ENCODE peak calls at places on chromosomes 6 and 20, in five cellular contexts. C, G, K, V and N are unnamed samples.

GRCh38 chr6:92122746-92123145 is 1296.6 kb downstream of the EPHA7 start:
- DNase-seq in C (no peak), G (peak), K (no peak), V (no peak), N (no peak)

GRCh38 chr20:50572922-50573777 is 63.0 kb downstream of the PTPN1 start:
- DNase-seq in C (peak), G (peak), K (no peak), V (peak), N (no peak)

GRCh38 chr20:49320460-49320859 is 42.6 kb upstream of the ZNFX1 start:
- DNase-seq in C (no peak), G (peak), K (no peak), V (no peak), N (no peak)

GRCh38 chr6:106397441-106397840 is 36.9 kb downstream of the CRYBG1 start:
- DNase-seq in C (no peak), G (no peak), K (no peak), V (no peak), N (no peak)

GRCh38 chr6:135226537-135226936 is 45.4 kb downstream of the MYB start:
- DNase-seq in C (no peak), G (no peak), K (no peak), V (no peak), N (no peak)

GRCh38 chr6:139990287-139990686 is 615.8 kb upstream of the CITED2 start:
- DNase-seq in C (no peak), G (no peak), K (no peak), V (no peak), N (no peak)

GRCh38 chr6:137775720-137776119 is 91.3 kb upstream of the TNFAIP3 start:
- DNase-seq in C (no peak), G (no peak), K (no peak), V (no peak), N (no peak)

GRCh38 chr20:22379472-22379871 is 204.9 kb downstream of the FOXA2 start:
- DNase-seq in C (peak), G (peak), K (no peak), V (no peak), N (no peak)

GRCh38 chr6:142118926-142119325 is 13.8 kb upstream of the GJE1 start:
- DNase-seq in C (no peak), G (no peak), K (no peak), V (no peak), N (no peak)

GRCh38 chr20:58956078-58956477 is 25.0 kb upstream of the NELFCD start:
- DNase-seq in C (no peak), G (no peak), K (no peak), V (no peak), N (no peak)

GRCh38 chr6:13336553-13336952 is 8.2 kb upstream of the TBC1D7 start:
- DNase-seq in C (peak), G (peak), K (peak), V (peak), N (peak)

GRCh38 chr6:98014791-98015201 is 731.8 kb upstream of the MMS22L start:
- DNase-seq in C (no peak), G (peak), K (no peak), V (no peak), N (no peak)

GRCh38 chr6:166900956-166901607 is 55.3 kb downstream of the RNASET2 start:
- DNase-seq in C (no peak), G (no peak), K (no peak), V (no peak), N (no peak)